ENCODE peak calls at places on chromosomes 13 and 19, in eight cellular contexts. K is PC-3, Y is HCT116, W is GM23248, O is GM23338, N is neural progenitor cell, P is SK-N-SH, V is MM.1S. G is an unnamed sample.

GRCh38 chr13:110882228-110882627 is 32.6 kb downstream of the ANKRD10 start:
- DNase-seq in K (no peak), Y (no peak), W (no peak), O (no peak), N (no peak), P (no peak), V (no peak), G (no peak)

GRCh38 chr13:98052412-98052811 is 90.5 kb upstream of the FARP1 start:
- DNase-seq in K (no peak), Y (no peak), W (no peak), O (no peak), N (no peak), P (no peak), V (no peak), G (no peak)

GRCh38 chr19:44476559-44477408 is 23.5 kb downstream of the ZNF180 start:
- DNase-seq in K (peak; percentile 7), Y (no peak), W (peak; percentile 39), O (peak; percentile 46), N (peak; percentile 12), P (no peak), V (no peak), G (peak; percentile 47)

GRCh38 chr13:114116734-114117133 is 15.7 kb downstream of the RASA3 start:
- DNase-seq in K (no peak), Y (no peak), W (no peak), O (no peak), N (no peak), P (no peak), V (no peak), G (no peak)

GRCh38 chr13:73158851-73159250 is 100.0 kb downstream of the KLF5 start:
- DNase-seq in K (peak; percentile 43), Y (no peak), W (peak; percentile 80), O (no peak), N (no peak), P (no peak), V (no peak), G (no peak)

GRCh38 chr13:108227651-108228272 is 9.6 kb downstream of the ABHD13 start:
- DNase-seq in K (peak; percentile 67), Y (peak; percentile 19), W (peak; percentile 44), O (peak; percentile 43), N (peak; percentile 41), P (peak; percentile 22), V (peak; percentile 42), G (peak; percentile 29)

GRCh38 chr13:106318941-106319411 is 216.5 kb downstream of the EFNB2 start:
- DNase-seq in K (peak; percentile 84), Y (peak; percentile 62), W (peak; percentile 91), O (peak; percentile 27), N (no peak), P (no peak), V (no peak), G (no peak)

GRCh38 chr19:28166025-28166424 is 1046.9 kb downstream of the UQCRFS1 start:
- DNase-seq in K (no peak), Y (no peak), W (no peak), O (no peak), N (no peak), P (no peak), V (no peak), G (no peak)

GRCh38 chr19:15452111-15453047 is 2.6 kb upstream of the WIZ start:
- DNase-seq in K (peak; percentile 82), Y (peak; percentile 91), W (peak; percentile 88), O (peak; percentile 99), N (peak; percentile 96), P (peak; percentile 98), V (no peak), G (peak; percentile 74)

GRCh38 chr13:29483211-29483610 is 112.3 kb downstream of the SLC7A1 start:
- DNase-seq in K (no peak), Y (no peak), W (no peak), O (no peak), N (no peak), P (peak; percentile 36), V (no peak), G (no peak)

GRCh38 chr13:113623491-113624234 is 34.3 kb downstream of the ATP4B start:
- DNase-seq in K (no peak), Y (no peak), W (peak; percentile 61), O (no peak), N (no peak), P (no peak), V (no peak), G (no peak)

GRCh38 chr19:5804516-5805464 is at the start of gene NRTN:
- DNase-seq in K (peak; percentile 57), Y (no peak), W (no peak), O (peak; percentile 75), N (peak; percentile 84), P (peak; percentile 82), V (peak; percentile 55), G (peak; percentile 67)

GRCh38 chr13:89380101-89380500 is 1708.9 kb downstream of the SLITRK5 start:
- DNase-seq in K (peak; percentile 80), Y (peak; percentile 4), W (no peak), O (no peak), N (no peak), P (no peak), V (peak; percentile 47), G (no peak)

GRCh38 chr19:2507109-2507508 is 31.2 kb downstream of the GADD45B start:
- DNase-seq in K (peak; percentile 89), Y (peak; percentile 75), W (peak; percentile 79), O (no peak), N (no peak), P (no peak), V (no peak), G (peak; percentile 29)

GRCh38 chr13:34469212-34469983 is 472.7 kb upstream of the NBEA start:
- DNase-seq in K (peak; percentile 92), Y (no peak), W (no peak), O (no peak), N (no peak), P (peak; percentile 38), V (no peak), G (no peak)

GRCh38 chr13:37148501-37148900 is 43.0 kb upstream of the CSNK1A1L start:
- DNase-seq in K (no peak), Y (no peak), W (no peak), O (no peak), N (no peak), P (peak; percentile 12), V (no peak), G (no peak)

GRCh38 chr13:23952796-23953195 is 55.5 kb upstream of the C1QTNF9B start:
- DNase-seq in K (no peak), Y (no peak), W (no peak), O (no peak), N (no peak), P (no peak), V (no peak), G (no peak)

GRCh38 chr19:33296473-33297060 is 5.8 kb downstream of the CEBPA start:
- DNase-seq in K (no peak), Y (no peak), W (peak; percentile 12), O (no peak), N (no peak), P (peak; percentile 65), V (no peak), G (no peak)

GRCh38 chr13:97121894-97122293 is 100.2 kb upstream of the MBNL2 start:
- DNase-seq in K (peak; percentile 53), Y (no peak), W (peak; percentile 46), O (no peak), N (no peak), P (no peak), V (no peak), G (no peak)

GRCh38 chr19:16365300-16365996 is 40.8 kb downstream of the KLF2 start:
- DNase-seq in K (no peak), Y (no peak), W (no peak), O (no peak), N (no peak), P (no peak), V (no peak), G (no peak)

GRCh38 chr19:8302734-8303133 is 5.4 kb downstream of the CD320 start:
- DNase-seq in K (no peak), Y (no peak), W (no peak), O (no peak), N (no peak), P (no peak), V (no peak), G (no peak)
- TF ChIP-seq EZH2phosphoT487 in K (no peak), Y (no peak), W (no peak), O (no peak), N (no peak), P (no peak), V (no peak), G (no peak)

GRCh38 chr19:4052993-4053422 is 13.7 kb downstream of the ZBTB7A start:
- DNase-seq in K (peak; percentile 23), Y (no peak), W (no peak), O (no peak), N (no peak), P (no peak), V (no peak), G (no peak)
- H3K36me3 ChIP-seq in K (peaks cover 9% of the 10 kb centered on the region), Y (peaks cover 19% of the 10 kb centered on the region), W (peaks cover 9% of the 10 kb centered on the region), O (no peaks in the 10 kb centered on the region), N (no peaks in the 10 kb centered on the region), P (peaks cover 33% of the 10 kb centered on the region), V (peaks cover 16% of the 10 kb centered on the region), G (peaks cover 85% of the 10 kb centered on the region)

GRCh38 chr13:41513600-41513999 is 56.2 kb downstream of the RGCC start:
- DNase-seq in K (no peak), Y (no peak), W (no peak), O (no peak), N (no peak), P (no peak), V (no peak), G (no peak)

GRCh38 chr13:41516760-41517159 is 59.4 kb downstream of the RGCC start:
- DNase-seq in K (no peak), Y (no peak), W (no peak), O (no peak), N (no peak), P (no peak), V (no peak), G (no peak)

GRCh38 chr13:41516166-41516565 is 58.8 kb downstream of the RGCC start:
- DNase-seq in K (no peak), Y (no peak), W (no peak), O (no peak), N (no peak), P (no peak), V (no peak), G (no peak)

GRCh38 chr13:41515491-41516139 is 58.3 kb downstream of the RGCC start:
- DNase-seq in K (no peak), Y (no peak), W (no peak), O (no peak), N (no peak), P (no peak), V (no peak), G (no peak)

DNA sequence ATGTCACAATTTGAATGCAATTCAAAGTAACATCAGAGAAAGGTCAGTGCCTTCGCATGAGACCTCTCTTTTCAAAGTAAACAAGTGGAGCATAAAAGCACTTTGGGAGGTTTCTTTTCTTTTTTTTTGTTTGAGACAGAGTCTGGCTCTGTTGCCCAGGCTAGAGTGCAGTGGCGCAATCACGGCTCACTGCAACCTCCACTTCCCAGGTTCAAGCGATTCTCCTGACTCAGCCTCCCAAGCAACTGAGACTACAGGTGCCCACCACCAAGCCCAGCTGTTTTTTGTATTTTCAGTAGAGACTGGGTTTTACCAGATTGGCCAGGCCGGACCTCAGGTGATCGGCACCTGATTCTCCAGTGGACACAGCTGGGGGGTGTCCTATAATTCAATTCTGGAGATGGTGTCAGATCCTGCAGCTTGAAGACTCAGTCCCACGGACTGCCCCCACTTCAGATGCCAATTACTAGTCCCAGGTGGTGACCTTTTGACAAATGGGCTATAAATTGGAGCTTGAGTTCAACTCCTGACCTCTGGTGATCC is 57.6 kb downstream of the RGCC start:
- DNase-seq in K (no peak), Y (no peak), W (no peak), O (no peak), N (no peak), P (no peak), V (no peak), G (no peak)
- H2AFZ ChIP-seq in K (no peak overlapping the region), Y (no peak overlapping the region), W (no peak overlapping the region), O (no peak overlapping the region), N (no peak overlapping the region), P (no peak overlapping the region), V (no peak overlapping the region), G (no peak overlapping the region)

GRCh38 chr13:43493496-43494000 is 293.2 kb downstream of the ENOX1 start:
- DNase-seq in K (no peak), Y (no peak), W (no peak), O (no peak), N (no peak), P (no peak), V (no peak), G (no peak)
- TF ChIP-seq EZH2phosphoT487 in K (no peak), Y (no peak), W (no peak), O (no peak), N (no peak), P (no peak), V (no peak), G (no peak)